ENCODE peak calls at places on chromosomes 7 and 10, in six cellular contexts. W is midbrain; S is stimulated activated CD4-positive, alpha-beta T cell treated with anti-CD3 and anti-CD28 coated beads, Interleukin-1b, Interleukin-23, amount 100 ng/mL, for 1 hour; G is EL; Q is myocyte; K is stimulated activated CD8-positive, alpha-beta memory T cell treated with anti-CD3 and anti-CD28 coated beads, Interleukin-15, amount 100 ng/mL, for 24 hours. U is an unnamed sample.

GRCh38 chr10:44628921-44629320 is 244.0 kb upstream of the CXCL12 start:
- DNase-seq in W (no peak), S (no peak), G (peak; percentile 72), Q (peak; percentile 61), K (no peak), U (no peak)

GRCh38 chr7:42085531-42085930 is 151.5 kb downstream of the GLI3 start:
- DNase-seq in W (no peak), S (no peak), G (no peak), Q (no peak), K (no peak), U (no peak)

GRCh38 chr7:78543976-78544375 is 745.4 kb downstream of the PHTF2 start:
- DNase-seq in W (no peak), S (no peak), G (no peak), Q (peak; percentile 30), K (no peak), U (no peak)

GRCh38 chr7:134021861-134022260 is 105.3 kb upstream of the LRGUK start:
- DNase-seq in W (no peak), S (no peak), G (no peak), Q (no peak), K (no peak), U (no peak)

GRCh38 chr7:143850682-143851081 is 51.3 kb downstream of the TCAF1 start:
- DNase-seq in W (no peak), S (no peak), G (no peak), Q (peak; percentile 19), K (no peak), U (no peak)

GRCh38 chr7:90605055-90605454 is 8.9 kb downstream of the CDK14 start:
- DNase-seq in W (no peak), S (no peak), G (no peak), Q (peak; percentile 63), K (no peak), U (no peak)

GRCh38 chr10:122981066-122981464 is 864 bp downstream of the PSTK start:
- DNase-seq in W (no peak), S (no peak), G (peak; percentile 50), Q (peak; percentile 51), K (no peak), U (no peak)

GRCh38 chr7:95102662-95103061 is 195.3 kb downstream of the PPP1R9A start:
- DNase-seq in W (no peak), S (no peak), G (peak; percentile 43), Q (peak; percentile 30), K (no peak), U (no peak)

GRCh38 chr7:6178273-6179029 is 94.0 kb downstream of the CYTH3 start:
- DNase-seq in W (no peak), S (no peak), G (no peak), Q (no peak), K (no peak), U (peak; percentile 29)

GRCh38 chr10:78328592-78329404 is 295.1 kb downstream of the RPS24 start:
- DNase-seq in W (no peak), S (no peak), G (no peak), Q (no peak), K (no peak), U (no peak)

U was measured in thoracic aorta.